ENCODE peak calls at places on chromosome 1, in nine cellular contexts. One of them, this sample, is unnamed.

GRCh38 chr1:153354515-153355193 is 3.0 kb upstream of the S100A9 start:
- DNase-seq in foreskin fibroblast: no peak
- DNase-seq in dorsolateral prefrontal cortex: no peak
- DNase-seq in upper lobe of right lung: no peak
- DNase-seq in mucosa of descending colon: no peak
- DNase-seq in mammary epithelial cell: no peak
- DNase-seq in Caco-2: no peak
- DNase-seq in A549: no peak
- DNase-seq in OCI-LY7: no peak
- DNase-seq in this sample: no peak

GRCh38 chr1:205928256-205928655 is 15.0 kb downstream of the SLC26A9 start:
- DNase-seq in foreskin fibroblast: no peak
- DNase-seq in dorsolateral prefrontal cortex: peak
- DNase-seq in upper lobe of right lung: no peak
- DNase-seq in mucosa of descending colon: no peak
- DNase-seq in mammary epithelial cell: no peak
- DNase-seq in Caco-2: no peak
- DNase-seq in A549: no peak
- DNase-seq in OCI-LY7: no peak
- DNase-seq in this sample: no peak

GRCh38 chr1:5161372-5161771 is 507.0 kb downstream of the AJAP1 start:
- DNase-seq in foreskin fibroblast: no peak
- DNase-seq in dorsolateral prefrontal cortex: no peak
- DNase-seq in upper lobe of right lung: no peak
- DNase-seq in mucosa of descending colon: no peak
- DNase-seq in mammary epithelial cell: no peak
- DNase-seq in Caco-2: no peak
- DNase-seq in A549: no peak
- DNase-seq in OCI-LY7: peak
- DNase-seq in this sample: no peak

GRCh38 chr1:61142726-61143500 is 60.6 kb downstream of the NFIA start:
- DNase-seq in foreskin fibroblast: peak
- DNase-seq in dorsolateral prefrontal cortex: no peak
- DNase-seq in upper lobe of right lung: no peak
- DNase-seq in mucosa of descending colon: no peak
- DNase-seq in mammary epithelial cell: peak
- DNase-seq in Caco-2: no peak
- DNase-seq in A549: no peak
- DNase-seq in OCI-LY7: no peak
- DNase-seq in this sample: peak

GRCh38 chr1:86507935-86508582 is 38.8 kb upstream of the CLCA4 start:
- DNase-seq in foreskin fibroblast: no peak
- DNase-seq in dorsolateral prefrontal cortex: no peak
- DNase-seq in upper lobe of right lung: no peak
- DNase-seq in mucosa of descending colon: no peak
- DNase-seq in mammary epithelial cell: no peak
- DNase-seq in Caco-2: no peak
- DNase-seq in A549: peak
- DNase-seq in OCI-LY7: peak
- DNase-seq in this sample: peak

GRCh38 chr1:112594208-112594876 is 24.6 kb downstream of the ST7L start:
- DNase-seq in foreskin fibroblast: no peak
- DNase-seq in dorsolateral prefrontal cortex: no peak
- DNase-seq in upper lobe of right lung: no peak
- DNase-seq in mucosa of descending colon: no peak
- DNase-seq in mammary epithelial cell: no peak
- DNase-seq in Caco-2: no peak
- DNase-seq in A549: no peak
- DNase-seq in OCI-LY7: no peak
- DNase-seq in this sample: no peak

GRCh38 chr1:214491468-214492120 is 59.8 kb downstream of the PTPN14 start:
- DNase-seq in foreskin fibroblast: no peak
- DNase-seq in dorsolateral prefrontal cortex: no peak
- DNase-seq in upper lobe of right lung: no peak
- DNase-seq in mucosa of descending colon: no peak
- DNase-seq in mammary epithelial cell: no peak
- DNase-seq in Caco-2: no peak
- DNase-seq in A549: no peak
- DNase-seq in OCI-LY7: no peak
- DNase-seq in this sample: no peak

GRCh38 chr1:238465449-238465848 is 574.7 kb upstream of the ZP4 start:
- DNase-seq in foreskin fibroblast: no peak
- DNase-seq in dorsolateral prefrontal cortex: no peak
- DNase-seq in upper lobe of right lung: no peak
- DNase-seq in mucosa of descending colon: no peak
- DNase-seq in mammary epithelial cell: no peak
- DNase-seq in Caco-2: no peak
- DNase-seq in A549: no peak
- DNase-seq in OCI-LY7: no peak
- DNase-seq in this sample: no peak

GRCh38 chr1:244075247-244075722 is 24.2 kb downstream of the ZBTB18 start:
- DNase-seq in foreskin fibroblast: no peak
- DNase-seq in dorsolateral prefrontal cortex: no peak
- DNase-seq in upper lobe of right lung: no peak
- DNase-seq in mucosa of descending colon: no peak
- DNase-seq in mammary epithelial cell: no peak
- DNase-seq in Caco-2: no peak
- DNase-seq in A549: no peak
- DNase-seq in OCI-LY7: no peak
- DNase-seq in this sample: no peak

GRCh38 chr1:180934563-180934962 is 21.9 kb downstream of the KIAA1614 start:
- DNase-seq in foreskin fibroblast: no peak
- DNase-seq in dorsolateral prefrontal cortex: no peak
- DNase-seq in upper lobe of right lung: no peak
- DNase-seq in mucosa of descending colon: no peak
- DNase-seq in mammary epithelial cell: no peak
- DNase-seq in Caco-2: no peak
- DNase-seq in A549: no peak
- DNase-seq in OCI-LY7: peak
- DNase-seq in this sample: no peak

GRCh38 chr1:183761871-183762270 is 43.0 kb upstream of the RGL1 start:
- DNase-seq in foreskin fibroblast: no peak
- DNase-seq in dorsolateral prefrontal cortex: no peak
- DNase-seq in upper lobe of right lung: no peak
- DNase-seq in mucosa of descending colon: no peak
- DNase-seq in mammary epithelial cell: no peak
- DNase-seq in Caco-2: no peak
- DNase-seq in A549: no peak
- DNase-seq in OCI-LY7: no peak
- DNase-seq in this sample: no peak

GRCh38 chr1:100543640-100544039 is 5.7 kb downstream of the GPR88 start:
- DNase-seq in foreskin fibroblast: no peak
- DNase-seq in dorsolateral prefrontal cortex: no peak
- DNase-seq in upper lobe of right lung: no peak
- DNase-seq in mucosa of descending colon: no peak
- DNase-seq in mammary epithelial cell: peak
- DNase-seq in Caco-2: no peak
- DNase-seq in A549: peak
- DNase-seq in OCI-LY7: peak
- DNase-seq in this sample: peak

GRCh38 chr1:235006132-235006721 is 122.4 kb downstream of the TOMM20 start:
- DNase-seq in foreskin fibroblast: no peak
- DNase-seq in dorsolateral prefrontal cortex: no peak
- DNase-seq in upper lobe of right lung: no peak
- DNase-seq in mucosa of descending colon: no peak
- DNase-seq in mammary epithelial cell: no peak
- DNase-seq in Caco-2: no peak
- DNase-seq in A549: no peak
- DNase-seq in OCI-LY7: no peak
- DNase-seq in this sample: no peak

GRCh38 chr1:17874231-17874630 is 119.1 kb downstream of the ACTL8 start:
- DNase-seq in foreskin fibroblast: peak
- DNase-seq in dorsolateral prefrontal cortex: no peak
- DNase-seq in upper lobe of right lung: no peak
- DNase-seq in mucosa of descending colon: no peak
- DNase-seq in mammary epithelial cell: peak
- DNase-seq in Caco-2: no peak
- DNase-seq in A549: peak
- DNase-seq in OCI-LY7: no peak
- DNase-seq in this sample: no peak

GRCh38 chr1:164577291-164577690 is 18.3 kb downstream of the PBX1 start:
- DNase-seq in foreskin fibroblast: no peak
- DNase-seq in dorsolateral prefrontal cortex: no peak
- DNase-seq in upper lobe of right lung: no peak
- DNase-seq in mucosa of descending colon: no peak
- DNase-seq in mammary epithelial cell: no peak
- DNase-seq in Caco-2: no peak
- DNase-seq in A549: no peak
- DNase-seq in OCI-LY7: no peak
- DNase-seq in this sample: no peak
- H3K4me3 ChIP-seq in foreskin fibroblast: no peak
- H3K4me3 ChIP-seq in dorsolateral prefrontal cortex: peak
- H3K4me3 ChIP-seq in upper lobe of right lung: no peak
- H3K4me3 ChIP-seq in mucosa of descending colon: no peak
- H3K4me3 ChIP-seq in mammary epithelial cell: no peak
- H3K4me3 ChIP-seq in Caco-2: no peak
- H3K4me3 ChIP-seq in A549: no peak
- H3K4me3 ChIP-seq in OCI-LY7: no peak
- H3K4me3 ChIP-seq in this sample: no peak

DNA sequence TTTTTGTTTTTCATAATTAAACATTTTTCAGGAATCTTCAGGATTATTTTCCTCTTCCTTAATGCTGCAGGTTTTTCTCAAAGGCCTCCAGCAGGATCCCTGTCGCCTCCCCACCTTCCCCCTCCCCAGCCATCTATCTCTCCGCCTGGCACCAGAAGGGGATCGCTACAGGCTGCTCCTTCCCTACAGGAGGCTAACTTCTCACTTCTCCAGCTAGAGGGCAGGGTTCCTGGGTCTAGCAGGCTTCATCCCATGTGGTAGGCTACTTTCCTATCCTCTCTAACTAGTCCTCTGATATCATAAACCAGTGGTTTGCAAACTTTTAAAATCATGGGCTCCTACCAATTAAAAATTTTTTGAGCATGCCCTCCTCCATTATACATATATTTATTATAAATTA is 104.1 kb downstream of the KCNN3 start:
- DNase-seq in foreskin fibroblast: peak
- DNase-seq in dorsolateral prefrontal cortex: peak
- DNase-seq in upper lobe of right lung: peak
- DNase-seq in mucosa of descending colon: no peak
- DNase-seq in mammary epithelial cell: no peak
- DNase-seq in Caco-2: peak
- DNase-seq in A549: peak
- DNase-seq in OCI-LY7: peak
- DNase-seq in this sample: peak
- TF ChIP-seq CTCF in foreskin fibroblast: peak
- TF ChIP-seq CTCF in dorsolateral prefrontal cortex: no peak
- TF ChIP-seq CTCF in upper lobe of right lung: peak
- TF ChIP-seq CTCF in mucosa of descending colon: no peak
- TF ChIP-seq CTCF in mammary epithelial cell: peak
- TF ChIP-seq CTCF in Caco-2: peak
- TF ChIP-seq CTCF in A549: peak
- TF ChIP-seq CTCF in OCI-LY7: peak
- TF ChIP-seq CTCF in this sample: peak

GRCh38 chr1:63152572-63152971 is 169.8 kb upstream of the FOXD3 start:
- DNase-seq in foreskin fibroblast: no peak
- DNase-seq in dorsolateral prefrontal cortex: no peak
- DNase-seq in upper lobe of right lung: no peak
- DNase-seq in mucosa of descending colon: no peak
- DNase-seq in mammary epithelial cell: no peak
- DNase-seq in Caco-2: no peak
- DNase-seq in A549: no peak
- DNase-seq in OCI-LY7: no peak
- DNase-seq in this sample: peak

GRCh38 chr1:63157085-63157484 is 165.3 kb upstream of the FOXD3 start:
- DNase-seq in foreskin fibroblast: no peak
- DNase-seq in dorsolateral prefrontal cortex: no peak
- DNase-seq in upper lobe of right lung: no peak
- DNase-seq in mucosa of descending colon: no peak
- DNase-seq in mammary epithelial cell: no peak
- DNase-seq in Caco-2: no peak
- DNase-seq in A549: no peak
- DNase-seq in OCI-LY7: no peak
- DNase-seq in this sample: no peak

GRCh38 chr1:63155437-63155836 is 166.9 kb upstream of the FOXD3 start:
- DNase-seq in foreskin fibroblast: no peak
- DNase-seq in dorsolateral prefrontal cortex: no peak
- DNase-seq in upper lobe of right lung: no peak
- DNase-seq in mucosa of descending colon: no peak
- DNase-seq in mammary epithelial cell: no peak
- DNase-seq in Caco-2: no peak
- DNase-seq in A549: no peak
- DNase-seq in OCI-LY7: no peak
- DNase-seq in this sample: peak
- H3K4me3 ChIP-seq in foreskin fibroblast: no peak
- H3K4me3 ChIP-seq in dorsolateral prefrontal cortex: no peak
- H3K4me3 ChIP-seq in upper lobe of right lung: no peak
- H3K4me3 ChIP-seq in mucosa of descending colon: no peak
- H3K4me3 ChIP-seq in mammary epithelial cell: no peak
- H3K4me3 ChIP-seq in Caco-2: no peak
- H3K4me3 ChIP-seq in A549: no peak
- H3K4me3 ChIP-seq in OCI-LY7: no peak
- H3K4me3 ChIP-seq in this sample: no peak

GRCh38 chr1:221117133-221117532 is 237.9 kb downstream of the HLX start:
- DNase-seq in foreskin fibroblast: no peak
- DNase-seq in dorsolateral prefrontal cortex: no peak
- DNase-seq in upper lobe of right lung: no peak
- DNase-seq in mucosa of descending colon: no peak
- DNase-seq in mammary epithelial cell: no peak
- DNase-seq in Caco-2: no peak
- DNase-seq in A549: no peak
- DNase-seq in OCI-LY7: no peak
- DNase-seq in this sample: no peak

GRCh38 chr1:221122501-221122900 is 243.3 kb downstream of the HLX start:
- DNase-seq in foreskin fibroblast: no peak
- DNase-seq in dorsolateral prefrontal cortex: no peak
- DNase-seq in upper lobe of right lung: no peak
- DNase-seq in mucosa of descending colon: no peak
- DNase-seq in mammary epithelial cell: no peak
- DNase-seq in Caco-2: no peak
- DNase-seq in A549: no peak
- DNase-seq in OCI-LY7: no peak
- DNase-seq in this sample: no peak

GRCh38 chr1:221117548-221117951 is 238.3 kb downstream of the HLX start:
- DNase-seq in foreskin fibroblast: peak
- DNase-seq in dorsolateral prefrontal cortex: no peak
- DNase-seq in upper lobe of right lung: no peak
- DNase-seq in mucosa of descending colon: no peak
- DNase-seq in mammary epithelial cell: no peak
- DNase-seq in Caco-2: no peak
- DNase-seq in A549: peak
- DNase-seq in OCI-LY7: no peak
- DNase-seq in this sample: no peak

GRCh38 chr1:221118176-221118937 is 239.1 kb downstream of the HLX start:
- DNase-seq in foreskin fibroblast: no peak
- DNase-seq in dorsolateral prefrontal cortex: no peak
- DNase-seq in upper lobe of right lung: no peak
- DNase-seq in mucosa of descending colon: no peak
- DNase-seq in mammary epithelial cell: no peak
- DNase-seq in Caco-2: no peak
- DNase-seq in A549: no peak
- DNase-seq in OCI-LY7: no peak
- DNase-seq in this sample: no peak

DNA sequence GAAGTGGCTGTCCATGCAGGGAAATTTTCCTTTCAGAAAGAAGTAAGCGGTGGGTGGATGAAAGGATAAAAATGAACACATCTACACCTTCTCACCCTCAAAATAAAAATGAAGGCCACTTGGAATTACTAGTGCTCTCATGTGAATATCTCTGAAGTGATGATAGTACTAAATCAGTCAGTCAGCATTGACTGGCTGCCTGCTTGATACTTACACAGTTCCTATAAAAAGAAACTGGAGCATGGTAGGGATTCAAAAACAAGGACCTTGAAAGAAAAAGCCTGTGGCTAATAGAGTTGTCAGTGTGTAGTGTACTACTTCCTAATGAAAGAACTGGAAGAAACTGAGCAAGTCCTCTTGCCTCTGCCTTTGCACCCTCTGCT is 239.7 kb downstream of the HLX start:
- DNase-seq in foreskin fibroblast: no peak
- DNase-seq in dorsolateral prefrontal cortex: no peak
- DNase-seq in upper lobe of right lung: no peak
- DNase-seq in mucosa of descending colon: no peak
- DNase-seq in mammary epithelial cell: no peak
- DNase-seq in Caco-2: no peak
- DNase-seq in A549: no peak
- DNase-seq in OCI-LY7: no peak
- DNase-seq in this sample: no peak
- TF ChIP-seq CTCF in foreskin fibroblast: no peak
- TF ChIP-seq CTCF in dorsolateral prefrontal cortex: no peak
- TF ChIP-seq CTCF in upper lobe of right lung: no peak
- TF ChIP-seq CTCF in mucosa of descending colon: no peak
- TF ChIP-seq CTCF in mammary epithelial cell: no peak
- TF ChIP-seq CTCF in Caco-2: no peak
- TF ChIP-seq CTCF in A549: no peak
- TF ChIP-seq CTCF in OCI-LY7: no peak
- TF ChIP-seq CTCF in this sample: no peak

This sample was measured in epithelial cell of esophagus.